ENCODE peak calls at places on chromosomes 1 and 21, in five cellular contexts. One of them, this sample, is unnamed.

GRCh38 chr1:201661823-201662213 is 122.9 kb downstream of the NAV1 start:
- DNase-seq in esophagus squamous epithelium: no peak
- DNase-seq in IMR-90: no peak
- DNase-seq in astrocyte: no peak
- DNase-seq in heart right ventricle: no peak
- DNase-seq in this sample: no peak

GRCh38 chr1:67941155-67941554 is 107.9 kb upstream of the GNG12 start:
- DNase-seq in IMR-90: no peak
- DNase-seq in esophagus squamous epithelium: no peak
- DNase-seq in astrocyte: no peak
- DNase-seq in heart right ventricle: no peak
- DNase-seq in this sample: no peak

GRCh38 chr1:229378586-229379442 is 36.0 kb upstream of the CCSAP start:
- DNase-seq in IMR-90: no peak
- DNase-seq in esophagus squamous epithelium: no peak
- DNase-seq in heart right ventricle: no peak
- DNase-seq in astrocyte: no peak
- DNase-seq in this sample: peak

GRCh38 chr1:167905182-167905581 is 8.8 kb downstream of the ADCY10 start:
- DNase-seq in astrocyte: peak
- DNase-seq in heart right ventricle: no peak
- DNase-seq in IMR-90: peak
- DNase-seq in esophagus squamous epithelium: no peak
- DNase-seq in this sample: no peak

GRCh38 chr1:53380296-53380695 is 52.4 kb upstream of the LRP8 start:
- DNase-seq in IMR-90: no peak
- DNase-seq in heart right ventricle: no peak
- DNase-seq in esophagus squamous epithelium: no peak
- DNase-seq in astrocyte: no peak
- DNase-seq in this sample: no peak

GRCh38 chr21:38057626-38058025 is 141.4 kb upstream of the KCNJ6 start:
- DNase-seq in esophagus squamous epithelium: no peak
- DNase-seq in heart right ventricle: no peak
- DNase-seq in astrocyte: no peak
- DNase-seq in IMR-90: no peak
- DNase-seq in this sample: no peak

GRCh38 chr1:234955107-234955731 is 173.4 kb downstream of the TOMM20 start:
- DNase-seq in IMR-90: peak
- DNase-seq in esophagus squamous epithelium: no peak
- DNase-seq in astrocyte: peak
- DNase-seq in heart right ventricle: peak
- DNase-seq in this sample: peak

GRCh38 chr1:156407344-156407743 is 38.3 kb downstream of the RHBG start:
- DNase-seq in astrocyte: no peak
- DNase-seq in heart right ventricle: no peak
- DNase-seq in IMR-90: no peak
- DNase-seq in esophagus squamous epithelium: no peak
- DNase-seq in this sample: no peak

GRCh38 chr1:74266001-74266400 is 30.8 kb downstream of the TNNI3K start:
- DNase-seq in IMR-90: no peak
- DNase-seq in esophagus squamous epithelium: no peak
- DNase-seq in astrocyte: no peak
- DNase-seq in heart right ventricle: no peak
- DNase-seq in this sample: no peak

GRCh38 chr1:28139033-28139712 is 37.3 kb downstream of the PTAFR start:
- DNase-seq in heart right ventricle: no peak
- DNase-seq in IMR-90: peak
- DNase-seq in esophagus squamous epithelium: no peak
- DNase-seq in astrocyte: peak
- DNase-seq in this sample: peak

GRCh38 chr1:193700710-193701355 is 514.4 kb upstream of the B3GALT2 start:
- DNase-seq in IMR-90: peak
- DNase-seq in heart right ventricle: no peak
- DNase-seq in astrocyte: peak
- DNase-seq in esophagus squamous epithelium: no peak
- DNase-seq in this sample: no peak

GRCh38 chr1:209651148-209651547 is 1.1 kb downstream of the LAMB3 start:
- DNase-seq in IMR-90: peak
- DNase-seq in esophagus squamous epithelium: no peak
- DNase-seq in astrocyte: peak
- DNase-seq in heart right ventricle: peak
- DNase-seq in this sample: peak

GRCh38 chr1:208988811-208989222 is 594.7 kb upstream of the CAMK1G start:
- DNase-seq in IMR-90: no peak
- DNase-seq in esophagus squamous epithelium: no peak
- DNase-seq in astrocyte: peak
- DNase-seq in heart right ventricle: peak
- DNase-seq in this sample: no peak

GRCh38 chr1:47627471-47628370 is 189.9 kb downstream of the FOXD2 start:
- DNase-seq in IMR-90: no peak
- DNase-seq in heart right ventricle: no peak
- DNase-seq in astrocyte: no peak
- DNase-seq in esophagus squamous epithelium: no peak
- DNase-seq in this sample: peak

GRCh38 chr1:245370905-245371581 is 216.3 kb downstream of the KIF26B start:
- DNase-seq in astrocyte: no peak
- DNase-seq in esophagus squamous epithelium: no peak
- DNase-seq in IMR-90: no peak
- DNase-seq in heart right ventricle: peak
- DNase-seq in this sample: no peak

GRCh38 chr21:15592271-15592860 is 137.4 kb upstream of the USP25 start:
- DNase-seq in IMR-90: peak
- DNase-seq in astrocyte: peak
- DNase-seq in esophagus squamous epithelium: no peak
- DNase-seq in heart right ventricle: no peak
- DNase-seq in this sample: no peak

GRCh38 chr1:3563125-3563524 is 48.2 kb downstream of the MEGF6 start:
- DNase-seq in heart right ventricle: no peak
- DNase-seq in astrocyte: no peak
- DNase-seq in esophagus squamous epithelium: no peak
- DNase-seq in IMR-90: no peak
- DNase-seq in this sample: no peak

GRCh38 chr1:110380667-110381283 is 10.1 kb downstream of the SLC16A4 start:
- DNase-seq in IMR-90: peak
- DNase-seq in astrocyte: no peak
- DNase-seq in esophagus squamous epithelium: no peak
- DNase-seq in heart right ventricle: no peak
- DNase-seq in this sample: no peak

GRCh38 chr1:28526886-28527285 is 21.0 kb downstream of the RCC1 start:
- DNase-seq in IMR-90: no peak
- DNase-seq in heart right ventricle: no peak
- DNase-seq in esophagus squamous epithelium: no peak
- DNase-seq in astrocyte: peak
- DNase-seq in this sample: no peak

GRCh38 chr1:65027699-65028358 is 61.5 kb upstream of the JAK1 start:
- DNase-seq in IMR-90: no peak
- DNase-seq in heart right ventricle: peak
- DNase-seq in astrocyte: peak
- DNase-seq in esophagus squamous epithelium: no peak
- DNase-seq in this sample: peak

GRCh38 chr1:87104945-87105344 is 190.5 kb downstream of the HS2ST1 start:
- DNase-seq in IMR-90: no peak
- DNase-seq in astrocyte: no peak
- DNase-seq in heart right ventricle: no peak
- DNase-seq in esophagus squamous epithelium: no peak
- DNase-seq in this sample: no peak

GRCh38 chr1:203338335-203339036 is 12.4 kb downstream of the FMOD start:
- DNase-seq in heart right ventricle: peak
- DNase-seq in astrocyte: no peak
- DNase-seq in esophagus squamous epithelium: no peak
- DNase-seq in IMR-90: peak
- DNase-seq in this sample: no peak

GRCh38 chr1:71390518-71390917 is 309.7 kb upstream of the ZRANB2 start:
- DNase-seq in esophagus squamous epithelium: no peak
- DNase-seq in IMR-90: no peak
- DNase-seq in astrocyte: no peak
- DNase-seq in heart right ventricle: no peak
- DNase-seq in this sample: no peak

GRCh38 chr1:55386456-55386855 is 171.3 kb upstream of the USP24 start:
- DNase-seq in astrocyte: no peak
- DNase-seq in heart right ventricle: no peak
- DNase-seq in IMR-90: no peak
- DNase-seq in esophagus squamous epithelium: no peak
- DNase-seq in this sample: no peak

GRCh38 chr1:225347123-225347683 is 80.6 kb downstream of the LBR start:
- DNase-seq in heart right ventricle: no peak
- DNase-seq in IMR-90: no peak
- DNase-seq in esophagus squamous epithelium: no peak
- DNase-seq in astrocyte: no peak
- DNase-seq in this sample: no peak

GRCh38 chr1:204706838-204707509 is 21.4 kb upstream of the LRRN2 start:
- DNase-seq in astrocyte: no peak
- DNase-seq in esophagus squamous epithelium: no peak
- DNase-seq in IMR-90: no peak
- DNase-seq in heart right ventricle: no peak
- DNase-seq in this sample: no peak

GRCh38 chr1:3821934-3822307 is 25.6 kb upstream of the LRRC47 start:
- DNase-seq in IMR-90: no peak
- DNase-seq in heart right ventricle: no peak
- DNase-seq in esophagus squamous epithelium: no peak
- DNase-seq in astrocyte: no peak
- DNase-seq in this sample: no peak

GRCh38 chr1:31977361-31978131 is 36.1 kb upstream of the KHDRBS1 start:
- DNase-seq in heart right ventricle: peak
- DNase-seq in esophagus squamous epithelium: no peak
- DNase-seq in astrocyte: no peak
- DNase-seq in IMR-90: peak
- DNase-seq in this sample: no peak
- TF ChIP-seq CTCF in heart right ventricle: peak
- TF ChIP-seq CTCF in esophagus squamous epithelium: no peak
- TF ChIP-seq CTCF in astrocyte: no peak
- TF ChIP-seq CTCF in IMR-90: peak
- TF ChIP-seq CTCF in this sample: no peak

GRCh38 chr1:200034262-200034557 is 6.7 kb downstream of the NR5A2 start:
- DNase-seq in IMR-90: no peak
- DNase-seq in esophagus squamous epithelium: no peak
- DNase-seq in heart right ventricle: no peak
- DNase-seq in astrocyte: no peak
- DNase-seq in this sample: no peak
- H3K4me3 ChIP-seq in IMR-90: no peak
- H3K4me3 ChIP-seq in esophagus squamous epithelium: no peak
- H3K4me3 ChIP-seq in heart right ventricle: no peak
- H3K4me3 ChIP-seq in astrocyte: no peak
- H3K4me3 ChIP-seq in this sample: no peak

DNA sequence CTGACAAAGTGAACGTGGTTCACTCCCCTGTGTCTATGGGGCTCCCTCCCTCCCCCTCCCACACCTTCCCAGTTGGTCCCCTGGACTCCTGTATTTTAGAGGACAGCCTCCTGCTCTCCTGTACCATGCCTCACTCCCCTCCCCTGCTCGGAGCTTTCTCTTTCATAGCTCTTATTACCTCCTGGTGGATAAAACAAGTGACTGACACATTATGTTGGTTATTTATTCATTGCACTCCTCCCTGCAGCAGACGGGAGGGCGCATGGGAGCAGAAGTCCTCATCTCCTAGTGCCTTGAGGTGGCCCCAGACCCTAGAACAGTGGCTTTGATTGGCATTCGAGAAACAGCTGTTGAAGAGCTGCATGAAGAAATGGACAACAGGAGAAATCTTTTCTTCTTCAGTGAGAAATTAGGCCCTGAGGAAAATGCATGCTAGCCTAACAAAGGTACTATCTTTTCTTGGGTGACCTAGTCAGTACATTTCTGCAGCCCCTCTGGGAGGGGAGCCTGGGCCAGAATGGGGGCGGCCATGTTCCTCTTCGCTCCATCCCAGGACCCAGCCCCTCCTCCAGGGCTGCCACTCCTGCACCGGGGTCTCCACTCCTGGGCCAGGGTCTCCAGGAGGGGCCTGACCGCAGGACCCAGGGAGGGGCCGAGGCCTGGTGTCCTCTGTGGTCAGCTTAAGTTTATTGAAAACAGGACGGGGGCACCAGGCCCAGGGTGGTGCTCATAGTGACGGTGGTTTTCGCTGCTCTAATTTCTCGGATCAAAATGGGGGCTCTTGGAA is 1.2 kb upstream of the TFF1 start:
- DNase-seq in esophagus squamous epithelium: no peak
- DNase-seq in heart right ventricle: no peak
- DNase-seq in IMR-90: no peak
- DNase-seq in astrocyte: no peak
- DNase-seq in this sample: no peak
- TF ChIP-seq CTCF in esophagus squamous epithelium: no peak
- TF ChIP-seq CTCF in heart right ventricle: no peak
- TF ChIP-seq CTCF in IMR-90: no peak
- TF ChIP-seq CTCF in astrocyte: no peak
- TF ChIP-seq CTCF in this sample: no peak

GRCh38 chr1:197911857-197912696 is 5.1 kb upstream of the LHX9 start:
- DNase-seq in esophagus squamous epithelium: no peak
- DNase-seq in heart right ventricle: no peak
- DNase-seq in astrocyte: no peak
- DNase-seq in IMR-90: no peak
- DNase-seq in this sample: no peak
- H3K4me3 ChIP-seq in esophagus squamous epithelium: peak
- H3K4me3 ChIP-seq in heart right ventricle: peak
- H3K4me3 ChIP-seq in astrocyte: no peak
- H3K4me3 ChIP-seq in IMR-90: no peak
- H3K4me3 ChIP-seq in this sample: no peak

DNA sequence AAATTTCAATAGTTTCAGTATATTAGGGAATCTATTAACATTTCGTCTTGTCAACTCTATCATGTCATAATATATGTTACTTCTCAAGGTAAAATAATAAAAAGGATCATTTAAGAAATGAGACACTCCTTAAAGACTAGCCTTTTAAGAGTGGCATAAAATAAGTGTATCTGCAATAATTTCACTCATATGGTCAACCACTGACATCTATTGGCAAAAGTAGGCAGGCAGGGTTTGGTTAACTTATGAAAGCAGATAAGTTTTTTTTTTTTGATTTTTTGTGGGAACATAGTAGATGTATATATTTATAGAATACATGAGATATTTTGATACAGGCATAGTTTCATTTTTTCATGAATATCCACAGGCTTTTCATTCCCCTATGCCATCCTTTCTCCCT is 5.5 kb upstream of the RGS21 start:
- DNase-seq in IMR-90: peak
- DNase-seq in astrocyte: peak
- DNase-seq in esophagus squamous epithelium: no peak
- DNase-seq in heart right ventricle: no peak
- DNase-seq in this sample: no peak
- TF ChIP-seq CTCF in IMR-90: peak
- TF ChIP-seq CTCF in astrocyte: peak
- TF ChIP-seq CTCF in esophagus squamous epithelium: no peak
- TF ChIP-seq CTCF in heart right ventricle: peak
- TF ChIP-seq CTCF in this sample: no peak

GRCh38 chr1:72635719-72636118 is 353.4 kb upstream of the NEGR1 start:
- DNase-seq in IMR-90: no peak
- DNase-seq in astrocyte: no peak
- DNase-seq in heart right ventricle: no peak
- DNase-seq in esophagus squamous epithelium: no peak
- DNase-seq in this sample: no peak
- H3K4me3 ChIP-seq in IMR-90: no peak
- H3K4me3 ChIP-seq in astrocyte: no peak
- H3K4me3 ChIP-seq in heart right ventricle: no peak
- H3K4me3 ChIP-seq in esophagus squamous epithelium: no peak
- H3K4me3 ChIP-seq in this sample: no peak

This sample was measured in lower leg skin.